ENCODE peak calls at places on chromosomes 5 and 9, in five cellular contexts. G is HepG2, E is HCT116, O is K562, P is GM12878. D is an unnamed sample.

GRCh38 chr9:114588150-114588663 is 638 bp downstream of the ATP6V1G1 start:
- DNase-seq in E (no peak), P (no peak), O (no peak), G (no peak), D (no peak)

GRCh38 chr5:56814361-56814962 is 887 bp upstream of the MAP3K1 start:
- DNase-seq in G (peak), P (no peak), E (no peak), O (no peak), D (no peak)

GRCh38 chr5:134103397-134103796 is 11.1 kb upstream of the TCF7 start:
- DNase-seq in G (no peak), P (no peak), O (no peak), E (no peak), D (no peak)

GRCh38 chr9:17509698-17510097 is 69.2 kb upstream of the SH3GL2 start:
- DNase-seq in E (no peak), P (no peak), O (no peak), G (no peak), D (no peak)

GRCh38 chr9:22117511-22118388 is 108.6 kb upstream of the CDKN2B start:
- DNase-seq in P (no peak), E (no peak), O (no peak), G (peak), D (no peak)

GRCh38 chr5:136014049-136014516 is 14.7 kb upstream of the TGFBI start:
- DNase-seq in G (no peak), P (no peak), E (no peak), O (no peak), D (no peak)

GRCh38 chr9:4077499-4078102 is 222.3 kb downstream of the GLIS3 start:
- DNase-seq in O (peak), G (peak), E (peak), P (no peak), D (peak)

GRCh38 chr9:16152276-16153065 is 599.6 kb downstream of the CCDC171 start:
- DNase-seq in G (no peak), E (no peak), O (no peak), P (no peak), D (no peak)

GRCh38 chr9:69204869-69205268 is 30.8 kb downstream of the TJP2 start:
- DNase-seq in P (no peak), G (peak), E (no peak), O (no peak), D (no peak)

GRCh38 chr5:38465045-38465444 is 91.4 kb downstream of the LIFR start:
- DNase-seq in G (no peak), E (no peak), O (no peak), P (no peak), D (no peak)

GRCh38 chr9:108703414-108703813 is 152.4 kb downstream of the ACTL7B start:
- DNase-seq in O (no peak), E (no peak), G (no peak), P (no peak), D (no peak)

GRCh38 chr9:74773886-74774479 is 113.7 kb downstream of the TRPM6 start:
- DNase-seq in P (peak), E (peak), O (peak), G (peak), D (peak)

GRCh38 chr5:50667653-50668403 is 1.4 kb downstream of the PARP8 start:
- DNase-seq in G (no peak), P (peak), E (no peak), O (no peak), D (no peak)

GRCh38 chr5:123752576-123752975 is 240.6 kb downstream of the CSNK1G3 start:
- DNase-seq in P (no peak), E (no peak), O (no peak), G (no peak), D (no peak)

GRCh38 chr5:181221792-181222629 is 1.1 kb upstream of the TRIM41 start:
- DNase-seq in P (peak), O (peak), E (peak), G (peak), D (peak)

GRCh38 chr9:130453487-130453886 is 8.7 kb downstream of the ASS1 start:
- DNase-seq in O (peak), E (no peak), G (peak), P (no peak), D (no peak)

GRCh38 chr5:53674114-53674513 is 113.7 kb downstream of the NDUFS4 start:
- DNase-seq in O (no peak), P (no peak), G (no peak), E (no peak), D (no peak)

GRCh38 chr5:155726267-155726666 is 600.7 kb upstream of the SGCD start:
- DNase-seq in P (no peak), E (no peak), G (no peak), O (no peak), D (no peak)

DNA sequence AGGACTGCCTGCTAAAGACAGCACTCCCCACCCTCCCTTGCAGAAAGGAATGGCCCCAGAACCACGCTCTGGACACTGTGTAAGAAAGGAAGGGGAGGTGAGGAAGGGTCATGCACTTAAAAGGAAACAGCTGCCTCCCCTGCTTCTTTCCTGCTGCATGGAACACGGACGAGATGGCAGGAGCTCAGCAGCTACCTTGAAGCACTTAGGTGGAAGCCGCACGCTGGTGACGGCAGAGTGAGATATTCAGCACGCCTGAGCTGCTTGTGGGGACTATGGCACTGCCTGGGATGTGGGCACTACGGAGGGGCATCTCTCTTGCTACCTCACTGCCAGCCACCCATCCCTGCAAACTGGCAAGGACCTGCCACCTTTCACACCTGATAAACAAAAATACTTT is 101.5 kb downstream of the VAV2 start:
- DNase-seq in E (no peak), P (no peak), O (no peak), G (no peak), D (no peak)
- TF ChIP-seq SIN3A in E (no peak), P (no peak), O (no peak), G (no peak), D (no peak)

DNA sequence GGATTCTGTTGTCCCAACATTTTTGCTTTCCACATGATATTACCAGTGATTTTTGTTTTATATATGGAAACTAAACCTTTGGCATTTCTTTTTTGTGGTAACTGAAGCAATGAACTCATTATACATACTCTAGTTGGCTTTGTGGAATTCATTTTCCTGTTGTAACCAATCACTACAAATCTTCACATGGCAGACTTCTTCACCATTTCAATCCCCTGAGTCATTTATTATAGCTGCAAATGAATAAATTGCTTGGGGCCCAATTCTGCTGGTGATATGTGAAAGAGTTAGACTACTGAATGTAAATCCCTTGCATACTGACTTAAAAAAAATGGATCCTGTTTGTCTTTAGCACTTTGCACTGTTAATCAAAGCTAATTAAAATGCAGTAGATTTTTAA is 1709.6 kb upstream of the WWC1 start:
- DNase-seq in G (no peak), P (no peak), E (no peak), O (no peak), D (no peak)
- TF ChIP-seq SIN3A in G (no peak), P (no peak), E (no peak), O (no peak), D (no peak)

GRCh38 chr5:142012792-142013388 is at the start of gene GNPDA1:
- DNase-seq in E (peak), O (peak), P (no peak), G (peak), D (no peak)
- TF ChIP-seq SIN3A in E (no peak), O (no peak), P (no peak), G (peak), D (no peak)

GRCh38 chr5:102811962-102812361 is 56.9 kb downstream of the PAM start:
- DNase-seq in O (no peak), E (peak), G (no peak), P (no peak), D (peak)
- TF ChIP-seq SIN3A in O (no peak), E (no peak), G (no peak), P (no peak), D (no peak)

GRCh38 chr9:127415158-127415557 is 9.0 kb upstream of the ZNF79 start:
- DNase-seq in O (no peak), G (no peak), P (no peak), E (no peak), D (no peak)

GRCh38 chr9:127419306-127419705 is 4.9 kb upstream of the ZNF79 start:
- DNase-seq in G (no peak), E (no peak), O (no peak), P (no peak), D (no peak)

GRCh38 chr9:127415657-127416056 is 8.5 kb upstream of the ZNF79 start:
- DNase-seq in G (no peak), P (no peak), E (no peak), O (no peak), D (no peak)

GRCh38 chr9:127417130-127418036 is 6.8 kb upstream of the ZNF79 start:
- DNase-seq in O (no peak), P (no peak), G (no peak), E (no peak), D (no peak)

GRCh38 chr9:127418037-127418471 is 6.1 kb upstream of the ZNF79 start:
- DNase-seq in P (no peak), O (peak), E (peak), G (peak), D (no peak)
- TF ChIP-seq SIN3A in P (no peak), O (no peak), E (no peak), G (no peak), D (no peak)

GRCh38 chr5:160699301-160699700 is 152.7 kb downstream of the ATP10B start:
- DNase-seq in E (no peak), O (no peak), P (no peak), G (no peak), D (no peak)
- TF ChIP-seq SIN3A in E (no peak), O (no peak), P (no peak), G (no peak), D (no peak)

DNA sequence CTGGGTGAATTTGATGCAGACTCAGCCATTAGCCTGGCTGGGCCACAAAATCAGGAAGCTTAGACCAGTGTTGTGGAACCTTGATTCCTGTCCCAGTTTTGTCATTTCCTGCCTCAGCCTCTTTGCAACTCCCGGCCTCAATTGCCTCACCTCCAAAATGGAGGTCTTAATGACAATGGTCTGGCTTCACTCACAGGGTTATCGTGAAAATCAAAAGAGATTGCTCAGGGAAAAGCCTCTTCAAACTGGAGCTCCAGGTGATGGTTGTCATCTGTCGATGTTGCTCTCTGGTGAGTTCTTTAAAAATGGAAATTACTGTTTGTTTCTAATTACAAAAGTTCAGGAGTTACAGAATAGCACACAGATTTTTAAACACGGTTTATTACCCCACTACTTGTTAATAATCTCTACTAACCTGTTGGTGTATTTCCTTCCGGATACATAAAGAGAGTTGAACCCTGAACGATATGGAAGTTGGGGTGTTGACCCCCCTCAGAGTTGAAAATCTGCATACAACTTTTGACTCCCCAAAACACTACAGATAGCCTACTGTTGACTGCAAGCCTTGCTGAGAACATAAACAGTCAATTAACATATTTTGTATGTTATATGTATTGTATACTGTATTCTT is 109.9 kb upstream of the CPEB4 start:
- DNase-seq in O (no peak), G (no peak), E (no peak), P (no peak), D (no peak)
- TF ChIP-seq SIN3A in O (no peak), G (no peak), E (no peak), P (no peak), D (no peak)

GRCh38 chr9:125933056-125933455 is 185.9 kb downstream of the PBX3 start:
- DNase-seq in P (no peak), E (no peak), O (no peak), G (no peak), D (no peak)
- TF ChIP-seq SIN3A in P (no peak), E (no peak), O (no peak), G (no peak), D (no peak)

GRCh38 chr9:121663591-121663990 is 12.2 kb downstream of the DAB2IP start:
- DNase-seq in P (no peak), E (no peak), O (no peak), G (no peak), D (no peak)
- TF ChIP-seq SIN3A in P (no peak), E (no peak), O (no peak), G (no peak), D (no peak)